ENCODE peak calls at places on chromosomes 16 and 17, in five cellular contexts. W is pancreas, Q is A549, T is tibial nerve, G is transverse colon. A is an unnamed sample. For H3K9me3, the result is how much of the 10 kb centered on the place peaks cover.

GRCh38 chr16:29804455-29805231 is 1.7 kb upstream of the MAZ start:
- DNase-seq in W (peak), Q (no peak), T (peak), G (peak), A (no peak)

GRCh38 chr17:49871211-49871610 is 23.3 kb upstream of the TAC4 start:
- DNase-seq in W (no peak), Q (no peak), T (no peak), G (no peak), A (no peak)

GRCh38 chr16:86363057-86363490 is 147.3 kb upstream of the FOXF1 start:
- DNase-seq in W (no peak), Q (no peak), T (no peak), G (peak), A (no peak)

GRCh38 chr16:80723091-80723490 is 81.3 kb downstream of the CDYL2 start:
- DNase-seq in W (no peak), Q (no peak), T (no peak), G (no peak), A (no peak)

GRCh38 chr17:41645371-41646063 is 21.1 kb upstream of the KRT17 start:
- DNase-seq in W (no peak), Q (peak), T (no peak), G (no peak), A (no peak)

GRCh38 chr16:66549284-66550131 is at the start of gene TK2:
- DNase-seq in W (peak), Q (no peak), T (peak), G (peak), A (peak)

GRCh38 chr16:89971495-89972243 is 23.1 kb downstream of the DEF8 start:
- DNase-seq in W (peak), Q (no peak), T (no peak), G (peak), A (no peak)

GRCh38 chr17:78338860-78339259 is 21.0 kb downstream of the SOCS3 start:
- DNase-seq in W (no peak), Q (no peak), T (no peak), G (peak), A (no peak)

GRCh38 chr17:71392715-71393567 is 727.9 kb upstream of the SOX9 start:
- DNase-seq in W (no peak), Q (no peak), T (no peak), G (no peak), A (no peak)

GRCh38 chr16:66983033-66983432 is 5.4 kb upstream of the CES4A start:
- DNase-seq in W (no peak), Q (no peak), T (no peak), G (no peak), A (no peak)

GRCh38 chr17:40515491-40516041 is 14.1 kb upstream of the TNS4 start:
- DNase-seq in W (no peak), Q (no peak), T (no peak), G (no peak), A (no peak)

GRCh38 chr16:86465434-86465833 is 44.9 kb upstream of the FOXF1 start:
- DNase-seq in W (no peak), Q (no peak), T (no peak), G (no peak), A (no peak)

GRCh38 chr17:33012522-33013033 is 20.9 kb downstream of the SPACA3 start:
- DNase-seq in W (no peak), Q (peak), T (no peak), G (no peak), A (no peak)

GRCh38 chr17:79007504-79008381 is 1.8 kb downstream of the CANT1 start:
- DNase-seq in W (peak), Q (no peak), T (no peak), G (peak), A (no peak)

GRCh38 chr16:26672206-26672605 is 394.5 kb upstream of the C16orf82 start:
- DNase-seq in W (no peak), Q (no peak), T (no peak), G (no peak), A (no peak)

GRCh38 chr16:57810197-57811024 is 8.1 kb upstream of the KIFC3 start:
- DNase-seq in W (peak), Q (peak), T (peak), G (peak), A (no peak)

GRCh38 chr17:2144701-2145100 is 89.8 kb downstream of the HIC1 start:
- DNase-seq in W (no peak), Q (no peak), T (no peak), G (no peak), A (no peak)

GRCh38 chr17:80047176-80047575 is 10.7 kb downstream of the CCDC40 start:
- DNase-seq in W (no peak), Q (no peak), T (no peak), G (no peak), A (no peak)

GRCh38 chr17:73192219-73192893 is 499 bp upstream of the COG1 start:
- DNase-seq in W (peak), Q (peak), T (no peak), G (peak), A (no peak)

GRCh38 chr17:82752371-82753200 is 721 bp downstream of the TBCD start:
- DNase-seq in W (no peak), Q (no peak), T (no peak), G (peak), A (no peak)

GRCh38 chr17:72590382-72590781 is 469.6 kb downstream of the SOX9 start:
- DNase-seq in W (no peak), Q (no peak), T (no peak), G (no peak), A (no peak)

GRCh38 chr16:54077412-54077821 is 209.2 kb downstream of the IRX3 start:
- DNase-seq in W (no peak), Q (peak), T (no peak), G (no peak), A (no peak)

GRCh38 chr17:78300962-78301820 is 58.7 kb downstream of the SOCS3 start:
- DNase-seq in W (no peak), Q (peak), T (no peak), G (no peak), A (no peak)

GRCh38 chr16:13084331-13084730 is 182.9 kb downstream of the SHISA9 start:
- DNase-seq in W (no peak), Q (no peak), T (no peak), G (no peak), A (no peak)

GRCh38 chr17:40450175-40450574 is 6.9 kb downstream of the IGFBP4 start:
- DNase-seq in W (no peak), Q (peak), T (no peak), G (peak), A (peak)

GRCh38 chr17:63137163-63137562 is 171.1 kb downstream of the TANC2 start:
- DNase-seq in W (no peak), Q (no peak), T (no peak), G (no peak), A (no peak)

DNA sequence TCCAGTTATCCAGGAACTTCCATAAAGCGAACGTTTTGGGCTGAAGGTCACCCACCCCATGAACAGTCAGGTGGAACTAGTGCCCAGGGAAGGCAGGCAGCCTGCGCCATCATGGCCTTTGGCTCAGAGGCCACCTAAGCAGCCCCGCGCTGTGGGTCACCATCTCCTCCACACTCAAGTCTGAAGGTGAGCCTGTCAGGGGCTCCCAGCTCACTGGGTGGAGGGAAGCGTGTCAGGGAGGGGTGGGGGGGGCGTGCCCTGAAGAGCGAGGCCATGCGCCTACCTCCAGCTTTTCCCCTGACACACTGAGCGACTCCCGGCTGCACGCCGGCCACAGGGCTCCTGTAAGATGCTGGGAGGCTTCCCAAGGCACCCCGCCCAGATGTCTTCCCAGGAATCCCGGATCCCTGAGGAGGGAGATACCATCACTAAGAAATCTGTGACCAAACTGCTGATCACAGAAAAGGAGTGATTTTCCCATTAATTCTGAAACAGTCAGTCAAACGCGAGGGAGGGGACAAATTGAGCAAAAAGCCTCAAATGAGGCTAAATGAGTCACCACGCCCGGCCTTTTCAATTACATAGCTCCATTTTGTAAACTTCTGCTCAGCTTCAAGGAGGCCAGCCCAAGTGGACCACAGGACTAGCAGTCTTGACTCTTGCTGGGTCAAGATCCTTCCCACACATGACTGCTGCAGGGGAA is 26.5 kb upstream of the SLC25A19 start:
- DNase-seq in W (no peak), Q (no peak), T (no peak), G (no peak), A (no peak)
- H3K27ac ChIP-seq in W (no peak), Q (no peak), T (peak), G (peak), A (no peak)

GRCh38 chr16:3413730-3414379 is 12.8 kb downstream of the ZNF174 start:
- DNase-seq in W (peak), Q (no peak), T (no peak), G (no peak), A (no peak)

GRCh38 chr16:3408561-3409197 is 7.7 kb downstream of the ZNF174 start:
- DNase-seq in W (no peak), Q (no peak), T (no peak), G (no peak), A (no peak)
- H3K9me3 ChIP-seq in W (under half), Q (half or more), T (half or more), G (half or more), A (under half)

DNA sequence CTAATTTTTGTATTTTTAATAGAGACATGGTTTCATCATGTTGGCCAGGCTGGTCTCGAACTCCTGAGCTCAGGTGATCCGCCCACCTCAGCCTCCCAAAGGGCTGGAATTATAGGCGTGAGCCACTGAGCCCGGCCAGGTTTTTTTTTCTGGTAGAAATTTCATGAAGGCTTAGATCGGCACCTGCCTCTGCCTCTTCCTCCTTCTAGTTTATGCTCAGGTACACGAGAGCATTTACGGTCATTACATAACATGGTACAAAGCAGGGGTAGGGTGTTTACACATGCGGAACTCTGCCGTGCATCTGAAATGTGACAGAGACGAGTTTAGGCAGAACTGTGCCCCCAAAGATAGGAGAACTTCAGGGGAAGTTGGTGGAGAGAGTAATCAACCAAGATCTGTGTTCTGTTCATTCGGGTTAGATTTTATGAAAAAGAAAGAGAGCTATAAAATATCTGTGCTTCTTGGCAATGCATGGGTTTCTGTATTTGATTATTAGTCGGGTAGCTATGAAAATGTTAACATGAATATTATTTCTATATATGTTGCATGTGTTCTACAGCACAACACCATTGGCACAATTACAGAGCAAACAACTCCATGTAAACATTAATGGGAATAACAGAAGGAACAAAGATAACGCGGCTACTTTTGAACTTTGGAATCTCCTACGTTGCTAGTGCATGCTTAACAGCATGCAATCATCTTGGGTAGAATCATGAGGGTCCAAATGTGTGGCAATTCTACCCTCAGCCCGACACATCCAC is 23.6 kb upstream of the MAP2K6 start:
- DNase-seq in W (no peak), Q (no peak), T (no peak), G (peak), A (no peak)
- H3K27ac ChIP-seq in W (peak), Q (peak), T (no peak), G (peak), A (no peak)

DNA sequence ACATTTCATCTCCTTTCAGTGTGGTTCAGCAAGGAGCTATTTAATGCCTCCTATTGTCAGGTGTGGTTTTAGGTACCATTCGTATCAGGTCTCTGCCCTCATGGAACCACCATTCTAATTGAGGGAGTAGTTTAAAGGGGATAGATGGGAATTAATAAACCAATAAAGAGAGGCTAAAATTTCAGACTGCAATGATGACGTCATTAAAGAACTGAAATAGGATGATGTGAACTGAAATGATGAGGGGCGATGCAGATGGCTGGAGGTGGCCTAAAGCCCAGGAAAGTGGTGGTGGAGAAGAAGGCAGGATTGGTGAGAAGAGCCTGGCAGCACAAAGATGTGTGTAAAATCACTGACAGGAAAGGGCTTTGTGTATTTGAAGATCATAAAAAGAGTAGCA is 148.9 kb upstream of the RBFOX1 start:
- DNase-seq in W (no peak), Q (no peak), T (no peak), G (no peak), A (no peak)
- H3K9me3 ChIP-seq in W (under half), Q (under half), T (under half), G (under half), A (under half)

GRCh38 chr16:88716201-88716600 is 9.9 kb downstream of the CTU2 start:
- DNase-seq in W (no peak), Q (no peak), T (no peak), G (no peak), A (no peak)
- H3K27ac ChIP-seq in W (no peak), Q (no peak), T (no peak), G (no peak), A (no peak)

GRCh38 chr17:22301353-22301745 is 609.0 kb downstream of the KCNJ18 start:
- DNase-seq in W (no peak), Q (no peak), T (no peak), G (no peak), A (no peak)

GRCh38 chr17:22300731-22301352 is 608.5 kb downstream of the KCNJ18 start:
- DNase-seq in W (peak), Q (no peak), T (no peak), G (no peak), A (no peak)

GRCh38 chr17:22303096-22303495 is 610.8 kb downstream of the KCNJ18 start:
- DNase-seq in W (no peak), Q (no peak), T (no peak), G (no peak), A (no peak)

GRCh38 chr17:22303865-22304264 is 611.5 kb downstream of the KCNJ18 start:
- DNase-seq in W (no peak), Q (no peak), T (no peak), G (no peak), A (no peak)

GRCh38 chr17:22300177-22300576 is 607.9 kb downstream of the KCNJ18 start:
- DNase-seq in W (no peak), Q (no peak), T (no peak), G (no peak), A (no peak)
- H3K9me3 ChIP-seq in W (under half), Q (under half), T (under half), G (under half), A (under half)

GRCh38 chr16:14672403-14672971 is 21.6 kb downstream of the PLA2G10 start:
- DNase-seq in W (no peak), Q (peak), T (no peak), G (peak), A (no peak)

GRCh38 chr16:14668556-14669223 is 25.4 kb downstream of the PLA2G10 start:
- DNase-seq in W (no peak), Q (no peak), T (no peak), G (peak), A (no peak)

GRCh38 chr16:14669776-14670175 is 24.3 kb downstream of the PLA2G10 start:
- DNase-seq in W (peak), Q (peak), T (no peak), G (peak), A (no peak)

GRCh38 chr16:14667347-14668266 is 26.5 kb downstream of the PLA2G10 start:
- DNase-seq in W (peak), Q (no peak), T (no peak), G (peak), A (no peak)
- H3K27ac ChIP-seq in W (peak), Q (no peak), T (no peak), G (peak), A (no peak)

DNA sequence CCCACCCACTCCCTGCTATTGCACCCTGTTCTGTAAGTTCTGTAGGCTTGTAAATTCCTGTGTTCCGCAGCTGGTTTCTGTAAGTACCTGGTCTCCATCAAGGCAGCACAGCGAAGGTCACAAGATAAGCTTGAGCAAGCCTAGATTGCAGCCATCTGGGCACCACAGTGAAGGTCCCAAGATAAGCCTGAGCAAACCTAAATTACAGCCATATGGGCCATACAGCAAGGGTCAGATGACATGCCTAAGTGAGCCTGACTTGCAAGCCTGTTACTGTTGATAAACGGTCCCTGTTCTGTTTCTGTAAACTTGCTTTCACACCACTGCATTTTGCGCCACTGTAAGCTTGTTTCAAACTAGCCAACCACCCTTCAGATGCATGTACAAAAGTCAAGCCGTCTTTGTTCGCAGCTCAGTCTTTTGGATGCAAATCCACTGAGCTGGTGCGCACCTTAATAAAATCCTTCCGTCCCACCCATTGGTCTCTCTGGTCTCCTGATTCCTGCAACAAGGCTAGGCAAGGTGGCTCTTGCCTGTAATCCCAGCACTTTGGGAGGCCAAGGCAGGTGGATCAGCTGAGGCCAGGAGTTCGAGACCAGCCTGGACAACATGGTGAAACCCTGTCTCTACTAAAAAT is 42.6 kb upstream of the ATF7IP2 start:
- DNase-seq in W (no peak), Q (peak), T (no peak), G (no peak), A (no peak)
- H3K9me3 ChIP-seq in W (under half), Q (under half), T (under half), G (under half), A (under half)